ENCODE peak calls at places on chromosomes 13 and 19, in nine cellular contexts. One of them, this sample, is unnamed.

GRCh38 chr13:24267283-24267682 is 42.1 kb upstream of the C1QTNF9 start:
- DNase-seq in upper lobe of left lung: no peak
- DNase-seq in esophagus muscularis mucosa: no peak
- DNase-seq in transverse colon: no peak
- DNase-seq in ovary: no peak
- DNase-seq in H1: no peak
- DNase-seq in stomach: no peak
- DNase-seq in tibial nerve: no peak
- DNase-seq in A549: no peak
- DNase-seq in this sample: no peak

GRCh38 chr19:18158471-18158870 is 5.5 kb downstream of the PIK3R2 start:
- DNase-seq in A549: no peak
- DNase-seq in esophagus muscularis mucosa: no peak
- DNase-seq in H1: no peak
- DNase-seq in stomach: no peak
- DNase-seq in tibial nerve: no peak
- DNase-seq in ovary: no peak
- DNase-seq in upper lobe of left lung: no peak
- DNase-seq in transverse colon: no peak
- DNase-seq in this sample: no peak

GRCh38 chr13:99289265-99289664 is 17.9 kb downstream of the GPR183 start:
- DNase-seq in esophagus muscularis mucosa: no peak
- DNase-seq in tibial nerve: no peak
- DNase-seq in upper lobe of left lung: no peak
- DNase-seq in stomach: no peak
- DNase-seq in transverse colon: no peak
- DNase-seq in H1: no peak
- DNase-seq in ovary: no peak
- DNase-seq in A549: no peak
- DNase-seq in this sample: no peak

GRCh38 chr13:46385946-46386345 is 1.1 kb downstream of the RUBCNL start:
- DNase-seq in H1: no peak
- DNase-seq in ovary: no peak
- DNase-seq in stomach: no peak
- DNase-seq in A549: no peak
- DNase-seq in upper lobe of left lung: no peak
- DNase-seq in tibial nerve: no peak
- DNase-seq in esophagus muscularis mucosa: no peak
- DNase-seq in transverse colon: no peak
- DNase-seq in this sample: no peak

GRCh38 chr13:49098198-49098597 is 121.9 kb upstream of the MLNR start:
- DNase-seq in tibial nerve: no peak
- DNase-seq in A549: no peak
- DNase-seq in upper lobe of left lung: no peak
- DNase-seq in transverse colon: no peak
- DNase-seq in H1: no peak
- DNase-seq in esophagus muscularis mucosa: no peak
- DNase-seq in ovary: no peak
- DNase-seq in stomach: no peak
- DNase-seq in this sample: no peak

GRCh38 chr13:66069570-66069969 is 1160.6 kb downstream of the PCDH9 start:
- DNase-seq in A549: no peak
- DNase-seq in stomach: no peak
- DNase-seq in transverse colon: no peak
- DNase-seq in esophagus muscularis mucosa: no peak
- DNase-seq in upper lobe of left lung: no peak
- DNase-seq in H1: no peak
- DNase-seq in tibial nerve: no peak
- DNase-seq in ovary: no peak
- DNase-seq in this sample: no peak

GRCh38 chr19:47032171-47032811 is 12.7 kb downstream of the NPAS1 start:
- DNase-seq in upper lobe of left lung: peak; percentile 85
- DNase-seq in H1: peak; percentile 90
- DNase-seq in A549: peak; percentile 88
- DNase-seq in esophagus muscularis mucosa: no peak
- DNase-seq in tibial nerve: no peak
- DNase-seq in stomach: peak; percentile 70
- DNase-seq in transverse colon: peak; percentile 67
- DNase-seq in ovary: no peak
- DNase-seq in this sample: no peak

GRCh38 chr13:49840266-49840665 is 47.8 kb upstream of the KPNA3 start:
- DNase-seq in H1: no peak
- DNase-seq in upper lobe of left lung: no peak
- DNase-seq in tibial nerve: no peak
- DNase-seq in transverse colon: no peak
- DNase-seq in ovary: no peak
- DNase-seq in A549: no peak
- DNase-seq in stomach: no peak
- DNase-seq in esophagus muscularis mucosa: no peak
- DNase-seq in this sample: no peak

GRCh38 chr13:98143601-98144500 is 957 bp downstream of the FARP1 start:
- DNase-seq in upper lobe of left lung: peak; percentile 88
- DNase-seq in transverse colon: peak; percentile 23
- DNase-seq in H1: no peak
- DNase-seq in ovary: peak; percentile 53
- DNase-seq in tibial nerve: peak; percentile 15
- DNase-seq in stomach: no peak
- DNase-seq in esophagus muscularis mucosa: no peak
- DNase-seq in A549: peak; percentile 9
- DNase-seq in this sample: no peak

GRCh38 chr13:30409911-30410704 is 12.2 kb upstream of the UBE2L5 start:
- DNase-seq in stomach: no peak
- DNase-seq in A549: no peak
- DNase-seq in ovary: peak; percentile 44
- DNase-seq in tibial nerve: no peak
- DNase-seq in H1: no peak
- DNase-seq in transverse colon: no peak
- DNase-seq in esophagus muscularis mucosa: no peak
- DNase-seq in upper lobe of left lung: no peak
- DNase-seq in this sample: no peak

GRCh38 chr13:94968757-94969086 is 256.4 kb upstream of the SOX21 start:
- DNase-seq in tibial nerve: no peak
- DNase-seq in A549: peak; percentile 25
- DNase-seq in H1: no peak
- DNase-seq in upper lobe of left lung: no peak
- DNase-seq in ovary: no peak
- DNase-seq in esophagus muscularis mucosa: no peak
- DNase-seq in stomach: no peak
- DNase-seq in transverse colon: no peak
- DNase-seq in this sample: no peak

GRCh38 chr19:6354098-6354674 is 7.1 kb upstream of the CLPP start:
- DNase-seq in tibial nerve: no peak
- DNase-seq in upper lobe of left lung: no peak
- DNase-seq in ovary: no peak
- DNase-seq in esophagus muscularis mucosa: no peak
- DNase-seq in H1: no peak
- DNase-seq in stomach: no peak
- DNase-seq in A549: no peak
- DNase-seq in transverse colon: no peak
- DNase-seq in this sample: no peak

GRCh38 chr19:51065221-51065960 is 499 bp upstream of the KLK13 start:
- DNase-seq in tibial nerve: no peak
- DNase-seq in upper lobe of left lung: peak; percentile 33
- DNase-seq in ovary: no peak
- DNase-seq in esophagus muscularis mucosa: no peak
- DNase-seq in A549: no peak
- DNase-seq in transverse colon: no peak
- DNase-seq in H1: peak; percentile 68
- DNase-seq in stomach: peak; percentile 27
- DNase-seq in this sample: no peak

GRCh38 chr19:19217110-19217509 is 5.4 kb downstream of the NCAN start:
- DNase-seq in A549: peak; percentile 21
- DNase-seq in transverse colon: no peak
- DNase-seq in upper lobe of left lung: no peak
- DNase-seq in H1: no peak
- DNase-seq in tibial nerve: no peak
- DNase-seq in esophagus muscularis mucosa: no peak
- DNase-seq in ovary: no peak
- DNase-seq in stomach: no peak
- DNase-seq in this sample: no peak

GRCh38 chr13:97798836-97799235 is 154.6 kb upstream of the IPO5 start:
- DNase-seq in ovary: no peak
- DNase-seq in H1: no peak
- DNase-seq in tibial nerve: no peak
- DNase-seq in stomach: no peak
- DNase-seq in esophagus muscularis mucosa: no peak
- DNase-seq in upper lobe of left lung: no peak
- DNase-seq in transverse colon: no peak
- DNase-seq in A549: no peak
- DNase-seq in this sample: no peak

GRCh38 chr13:106143930-106144709 is 391.3 kb downstream of the EFNB2 start:
- DNase-seq in tibial nerve: no peak
- DNase-seq in A549: no peak
- DNase-seq in H1: no peak
- DNase-seq in stomach: peak; percentile 36
- DNase-seq in esophagus muscularis mucosa: no peak
- DNase-seq in upper lobe of left lung: no peak
- DNase-seq in ovary: no peak
- DNase-seq in transverse colon: no peak
- DNase-seq in this sample: no peak
- TF ChIP-seq EP300 in tibial nerve: no peak
- TF ChIP-seq EP300 in A549: no peak
- TF ChIP-seq EP300 in H1: no peak
- TF ChIP-seq EP300 in stomach: no peak
- TF ChIP-seq EP300 in esophagus muscularis mucosa: no peak
- TF ChIP-seq EP300 in upper lobe of left lung: no peak
- TF ChIP-seq EP300 in ovary: no peak
- TF ChIP-seq EP300 in transverse colon: no peak
- TF ChIP-seq EP300 in this sample: no peak

DNA sequence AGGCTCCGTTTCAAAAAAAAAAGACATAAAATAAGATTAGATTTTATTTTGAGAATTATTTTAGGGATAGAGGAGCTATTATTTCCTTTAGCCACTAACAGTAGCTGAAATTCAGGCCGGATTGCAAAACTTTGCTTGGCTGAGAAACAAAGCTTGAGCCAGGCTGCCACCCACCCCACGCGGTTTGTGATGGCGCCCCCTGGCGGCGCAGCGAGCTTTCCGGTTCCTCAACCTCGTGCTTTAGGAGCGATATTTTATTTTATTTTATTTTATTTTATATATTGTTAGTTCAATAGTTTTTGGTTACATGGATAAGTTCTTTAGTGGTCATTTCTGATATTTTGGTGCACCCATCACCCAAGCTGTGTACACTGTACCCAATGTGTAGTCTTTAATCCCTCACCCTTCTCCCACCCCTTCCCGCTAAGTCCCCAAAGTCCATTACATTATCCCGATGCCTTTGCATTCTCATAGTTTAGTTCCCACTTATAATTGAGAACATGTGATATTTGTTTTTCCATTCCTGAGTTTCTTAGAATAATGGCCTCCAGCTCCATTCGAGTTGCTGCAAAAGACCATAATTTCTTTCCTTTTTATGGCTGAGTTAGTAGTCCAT is 19.8 kb upstream of the CEACAM4 start:
- DNase-seq in upper lobe of left lung: peak; percentile 94
- DNase-seq in stomach: no peak
- DNase-seq in tibial nerve: no peak
- DNase-seq in esophagus muscularis mucosa: no peak
- DNase-seq in A549: peak; percentile 66
- DNase-seq in H1: peak; percentile 63
- DNase-seq in ovary: no peak
- DNase-seq in transverse colon: no peak
- DNase-seq in this sample: no peak
- TF ChIP-seq CTCF in upper lobe of left lung: peak; percentile 24
- TF ChIP-seq CTCF in stomach: no peak
- TF ChIP-seq CTCF in tibial nerve: no peak
- TF ChIP-seq CTCF in esophagus muscularis mucosa: no peak
- TF ChIP-seq CTCF in A549: peak; percentile 67
- TF ChIP-seq CTCF in H1: peak; percentile 54
- TF ChIP-seq CTCF in ovary: no peak
- TF ChIP-seq CTCF in transverse colon: peak; percentile 11
- TF ChIP-seq CTCF in this sample: no peak

GRCh38 chr19:39481229-39481545 is 549 bp downstream of the TIMM50 start:
- DNase-seq in stomach: no peak
- DNase-seq in ovary: no peak
- DNase-seq in transverse colon: no peak
- DNase-seq in upper lobe of left lung: no peak
- DNase-seq in H1: no peak
- DNase-seq in esophagus muscularis mucosa: no peak
- DNase-seq in tibial nerve: no peak
- DNase-seq in A549: no peak
- DNase-seq in this sample: no peak

GRCh38 chr19:39483141-39483540 is 2.5 kb downstream of the TIMM50 start:
- DNase-seq in stomach: no peak
- DNase-seq in upper lobe of left lung: no peak
- DNase-seq in tibial nerve: no peak
- DNase-seq in ovary: no peak
- DNase-seq in esophagus muscularis mucosa: no peak
- DNase-seq in transverse colon: no peak
- DNase-seq in A549: no peak
- DNase-seq in H1: no peak
- DNase-seq in this sample: no peak

GRCh38 chr19:39480337-39481228 is at the start of gene TIMM50:
- DNase-seq in tibial nerve: peak; percentile 98
- DNase-seq in transverse colon: peak; percentile 98
- DNase-seq in esophagus muscularis mucosa: peak; percentile 99
- DNase-seq in H1: peak; percentile 98
- DNase-seq in ovary: peak; percentile 98
- DNase-seq in A549: peak; percentile 97
- DNase-seq in upper lobe of left lung: peak; percentile 99
- DNase-seq in stomach: peak; percentile 97
- DNase-seq in this sample: peak; percentile 99

GRCh38 chr19:39481676-39482075 is 1.0 kb downstream of the TIMM50 start:
- DNase-seq in upper lobe of left lung: no peak
- DNase-seq in stomach: no peak
- DNase-seq in A549: no peak
- DNase-seq in transverse colon: no peak
- DNase-seq in ovary: no peak
- DNase-seq in esophagus muscularis mucosa: no peak
- DNase-seq in H1: no peak
- DNase-seq in tibial nerve: no peak
- DNase-seq in this sample: no peak

DNA sequence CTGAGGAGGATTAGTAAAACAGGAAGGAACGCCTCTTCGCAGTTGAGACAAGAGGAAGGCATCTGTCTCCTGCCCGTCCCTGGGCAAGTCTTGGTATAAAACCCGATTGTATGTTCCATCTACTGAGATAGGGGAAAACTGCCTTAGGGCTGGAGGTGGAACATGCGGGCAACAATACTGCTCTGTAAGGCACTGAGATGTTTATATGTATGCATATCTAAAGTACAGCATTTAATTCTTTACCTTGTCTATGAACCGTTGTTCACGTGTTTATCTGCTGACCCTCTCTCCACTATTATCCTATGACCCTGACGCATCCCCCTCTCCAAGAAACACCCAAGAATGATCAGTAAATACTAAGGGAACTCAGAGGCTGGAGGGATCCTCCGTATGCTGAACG is 722 bp upstream of the TIMM50 start:
- DNase-seq in transverse colon: no peak
- DNase-seq in tibial nerve: no peak
- DNase-seq in stomach: no peak
- DNase-seq in ovary: no peak
- DNase-seq in H1: no peak
- DNase-seq in upper lobe of left lung: no peak
- DNase-seq in esophagus muscularis mucosa: no peak
- DNase-seq in A549: no peak
- DNase-seq in this sample: no peak
- TF ChIP-seq EP300 in transverse colon: no peak
- TF ChIP-seq EP300 in tibial nerve: no peak
- TF ChIP-seq EP300 in stomach: no peak
- TF ChIP-seq EP300 in ovary: no peak
- TF ChIP-seq EP300 in H1: no peak
- TF ChIP-seq EP300 in upper lobe of left lung: no peak
- TF ChIP-seq EP300 in esophagus muscularis mucosa: no peak
- TF ChIP-seq EP300 in A549: no peak
- TF ChIP-seq EP300 in this sample: no peak

GRCh38 chr13:75549262-75550158 is at the start of gene UCHL3:
- DNase-seq in stomach: peak; percentile 98
- DNase-seq in A549: peak; percentile 90
- DNase-seq in ovary: peak; percentile 98
- DNase-seq in tibial nerve: peak; percentile 87
- DNase-seq in transverse colon: peak; percentile 98
- DNase-seq in esophagus muscularis mucosa: peak; percentile 97
- DNase-seq in H1: peak; percentile 98
- DNase-seq in upper lobe of left lung: peak; percentile 98
- DNase-seq in this sample: peak; percentile 96
- TF ChIP-seq CTCF in stomach: peak; percentile 92
- TF ChIP-seq CTCF in A549: peak; percentile 56
- TF ChIP-seq CTCF in ovary: peak; percentile 64
- TF ChIP-seq CTCF in tibial nerve: peak; percentile 93
- TF ChIP-seq CTCF in transverse colon: peak; percentile 94
- TF ChIP-seq CTCF in esophagus muscularis mucosa: peak; percentile 90
- TF ChIP-seq CTCF in H1: peak; percentile 82
- TF ChIP-seq CTCF in upper lobe of left lung: peak; percentile 98
- TF ChIP-seq CTCF in this sample: peak; percentile 93

This sample was measured in suprapubic skin.